ENCODE peak calls at places on chromosomes 16 and 17, in five cellular contexts. One of them, this sample, is unnamed.

GRCh38 chr17:44906987-44907681 is 7.9 kb upstream of the EFTUD2 start:
- DNase-seq in stimulated activated CD8-positive, alpha-beta memory T cell treated with anti-CD3 and anti-CD28 coated beads, Interleukin-4, amount 100 ng/mL, for 1 hour: no peak
- DNase-seq in AML-193: no peak
- DNase-seq in A549: no peak
- DNase-seq in foreskin fibroblast: no peak
- DNase-seq in this sample: no peak

GRCh38 chr17:18932360-18933055 is 19.5 kb upstream of the SLC5A10 start:
- DNase-seq in foreskin fibroblast: no peak
- DNase-seq in A549: no peak
- DNase-seq in AML-193: no peak
- DNase-seq in stimulated activated CD8-positive, alpha-beta memory T cell treated with anti-CD3 and anti-CD28 coated beads, Interleukin-4, amount 100 ng/mL, for 1 hour: no peak
- DNase-seq in this sample: no peak

GRCh38 chr17:42526031-42526444 is 10.0 kb upstream of the NAGLU start:
- DNase-seq in AML-193: no peak
- DNase-seq in A549: no peak
- DNase-seq in foreskin fibroblast: peak
- DNase-seq in stimulated activated CD8-positive, alpha-beta memory T cell treated with anti-CD3 and anti-CD28 coated beads, Interleukin-4, amount 100 ng/mL, for 1 hour: no peak
- DNase-seq in this sample: peak

GRCh38 chr17:20966869-20967268 is 75.9 kb downstream of the USP22 start:
- DNase-seq in stimulated activated CD8-positive, alpha-beta memory T cell treated with anti-CD3 and anti-CD28 coated beads, Interleukin-4, amount 100 ng/mL, for 1 hour: no peak
- DNase-seq in foreskin fibroblast: no peak
- DNase-seq in A549: no peak
- DNase-seq in AML-193: no peak
- DNase-seq in this sample: no peak

GRCh38 chr16:11283820-11284248 is 2.7 kb upstream of the PRM1 start:
- DNase-seq in A549: no peak
- DNase-seq in stimulated activated CD8-positive, alpha-beta memory T cell treated with anti-CD3 and anti-CD28 coated beads, Interleukin-4, amount 100 ng/mL, for 1 hour: no peak
- DNase-seq in AML-193: peak
- DNase-seq in foreskin fibroblast: no peak
- DNase-seq in this sample: no peak

GRCh38 chr17:61416540-61417363 is 17.1 kb downstream of the TBX2 start:
- DNase-seq in AML-193: peak
- DNase-seq in stimulated activated CD8-positive, alpha-beta memory T cell treated with anti-CD3 and anti-CD28 coated beads, Interleukin-4, amount 100 ng/mL, for 1 hour: no peak
- DNase-seq in A549: peak
- DNase-seq in foreskin fibroblast: peak
- DNase-seq in this sample: peak

GRCh38 chr17:63442549-63443035 is 3.5 kb downstream of the CYB561 start:
- DNase-seq in foreskin fibroblast: no peak
- DNase-seq in AML-193: no peak
- DNase-seq in stimulated activated CD8-positive, alpha-beta memory T cell treated with anti-CD3 and anti-CD28 coated beads, Interleukin-4, amount 100 ng/mL, for 1 hour: no peak
- DNase-seq in A549: no peak
- DNase-seq in this sample: no peak

GRCh38 chr17:71494456-71494855 is 626.4 kb upstream of the SOX9 start:
- DNase-seq in stimulated activated CD8-positive, alpha-beta memory T cell treated with anti-CD3 and anti-CD28 coated beads, Interleukin-4, amount 100 ng/mL, for 1 hour: no peak
- DNase-seq in foreskin fibroblast: no peak
- DNase-seq in A549: no peak
- DNase-seq in AML-193: no peak
- DNase-seq in this sample: no peak

GRCh38 chr17:9356488-9356911 is 219.1 kb downstream of the STX8 start:
- DNase-seq in AML-193: no peak
- DNase-seq in foreskin fibroblast: no peak
- DNase-seq in A549: no peak
- DNase-seq in stimulated activated CD8-positive, alpha-beta memory T cell treated with anti-CD3 and anti-CD28 coated beads, Interleukin-4, amount 100 ng/mL, for 1 hour: no peak
- DNase-seq in this sample: peak

GRCh38 chr17:81707725-81708646 is 4.1 kb upstream of the SLC25A10 start:
- DNase-seq in stimulated activated CD8-positive, alpha-beta memory T cell treated with anti-CD3 and anti-CD28 coated beads, Interleukin-4, amount 100 ng/mL, for 1 hour: no peak
- DNase-seq in AML-193: no peak
- DNase-seq in A549: no peak
- DNase-seq in foreskin fibroblast: no peak
- DNase-seq in this sample: no peak